ENCODE peak calls at places on chromosomes 12 and 14, in six cellular contexts. One of them, this sample, is unnamed.

GRCh38 chr14:37122288-37122687 is 50.1 kb downstream of the SLC25A21 start:
- DNase-seq in neural progenitor cell: no peak
- DNase-seq in foreskin keratinocyte: peak
- DNase-seq in colonic mucosa: no peak
- DNase-seq in effector memory CD4-positive, alpha-beta T cell: no peak
- DNase-seq in IMR-90: peak
- DNase-seq in this sample: no peak

GRCh38 chr12:23550753-23551152 is 398.7 kb downstream of the SOX5 start:
- DNase-seq in colonic mucosa: no peak
- DNase-seq in neural progenitor cell: no peak
- DNase-seq in foreskin keratinocyte: no peak
- DNase-seq in IMR-90: no peak
- DNase-seq in effector memory CD4-positive, alpha-beta T cell: no peak
- DNase-seq in this sample: no peak

GRCh38 chr12:56645201-56645716 is 525 bp downstream of the ATP5F1B start:
- DNase-seq in foreskin keratinocyte: no peak
- DNase-seq in neural progenitor cell: peak
- DNase-seq in effector memory CD4-positive, alpha-beta T cell: no peak
- DNase-seq in colonic mucosa: no peak
- DNase-seq in IMR-90: no peak
- DNase-seq in this sample: no peak

GRCh38 chr12:23719493-23719892 is 230.0 kb downstream of the SOX5 start:
- DNase-seq in IMR-90: no peak
- DNase-seq in neural progenitor cell: no peak
- DNase-seq in foreskin keratinocyte: no peak
- DNase-seq in colonic mucosa: no peak
- DNase-seq in effector memory CD4-positive, alpha-beta T cell: no peak
- DNase-seq in this sample: no peak

GRCh38 chr12:52006726-52007157 is at the start of gene TAMALIN:
- DNase-seq in colonic mucosa: peak
- DNase-seq in IMR-90: peak
- DNase-seq in neural progenitor cell: peak
- DNase-seq in effector memory CD4-positive, alpha-beta T cell: peak
- DNase-seq in foreskin keratinocyte: no peak
- DNase-seq in this sample: peak

GRCh38 chr14:97266653-97267052 is 469.5 kb downstream of the VRK1 start:
- DNase-seq in neural progenitor cell: no peak
- DNase-seq in colonic mucosa: no peak
- DNase-seq in IMR-90: no peak
- DNase-seq in foreskin keratinocyte: no peak
- DNase-seq in effector memory CD4-positive, alpha-beta T cell: no peak
- DNase-seq in this sample: no peak

GRCh38 chr12:20602671-20603402 is 92.3 kb upstream of the SLCO1C1 start:
- DNase-seq in colonic mucosa: no peak
- DNase-seq in IMR-90: peak
- DNase-seq in effector memory CD4-positive, alpha-beta T cell: no peak
- DNase-seq in neural progenitor cell: no peak
- DNase-seq in foreskin keratinocyte: no peak
- DNase-seq in this sample: no peak

GRCh38 chr12:101924647-101925046 is 47.3 kb downstream of the DRAM1 start:
- DNase-seq in effector memory CD4-positive, alpha-beta T cell: no peak
- DNase-seq in foreskin keratinocyte: no peak
- DNase-seq in IMR-90: peak
- DNase-seq in neural progenitor cell: no peak
- DNase-seq in colonic mucosa: no peak
- DNase-seq in this sample: no peak

GRCh38 chr14:91348861-91349465 is 68.7 kb downstream of the CCDC88C start:
- DNase-seq in colonic mucosa: no peak
- DNase-seq in foreskin keratinocyte: no peak
- DNase-seq in effector memory CD4-positive, alpha-beta T cell: no peak
- DNase-seq in neural progenitor cell: no peak
- DNase-seq in IMR-90: no peak
- DNase-seq in this sample: no peak

GRCh38 chr12:54418441-54419087 is 502 bp downstream of the ITGA5 start:
- DNase-seq in foreskin keratinocyte: no peak
- DNase-seq in colonic mucosa: no peak
- DNase-seq in neural progenitor cell: no peak
- DNase-seq in effector memory CD4-positive, alpha-beta T cell: no peak
- DNase-seq in IMR-90: no peak
- DNase-seq in this sample: no peak

GRCh38 chr12:89494411-89495231 is 30.0 kb downstream of the GALNT4 start:
- DNase-seq in IMR-90: peak
- DNase-seq in effector memory CD4-positive, alpha-beta T cell: no peak
- DNase-seq in foreskin keratinocyte: no peak
- DNase-seq in neural progenitor cell: no peak
- DNase-seq in colonic mucosa: no peak
- DNase-seq in this sample: no peak

GRCh38 chr14:34252227-34252626 is 209.8 kb downstream of the SPTSSA start:
- DNase-seq in foreskin keratinocyte: no peak
- DNase-seq in effector memory CD4-positive, alpha-beta T cell: no peak
- DNase-seq in IMR-90: no peak
- DNase-seq in neural progenitor cell: no peak
- DNase-seq in colonic mucosa: no peak
- DNase-seq in this sample: no peak

GRCh38 chr14:71532790-71533189 is 399.4 kb upstream of the RGS6 start:
- DNase-seq in colonic mucosa: no peak
- DNase-seq in neural progenitor cell: no peak
- DNase-seq in effector memory CD4-positive, alpha-beta T cell: no peak
- DNase-seq in foreskin keratinocyte: no peak
- DNase-seq in IMR-90: no peak
- DNase-seq in this sample: no peak

GRCh38 chr12:40688085-40688725 is 4.0 kb upstream of the CNTN1 start:
- DNase-seq in foreskin keratinocyte: no peak
- DNase-seq in neural progenitor cell: no peak
- DNase-seq in IMR-90: no peak
- DNase-seq in effector memory CD4-positive, alpha-beta T cell: no peak
- DNase-seq in colonic mucosa: no peak
- DNase-seq in this sample: peak

GRCh38 chr12:62629971-62630739 is 163.5 kb downstream of the MON2 start:
- DNase-seq in neural progenitor cell: no peak
- DNase-seq in effector memory CD4-positive, alpha-beta T cell: no peak
- DNase-seq in IMR-90: no peak
- DNase-seq in colonic mucosa: no peak
- DNase-seq in foreskin keratinocyte: no peak
- DNase-seq in this sample: no peak

GRCh38 chr12:116539361-116539771 is 19.8 kb upstream of the MAP1LC3B2 start:
- DNase-seq in colonic mucosa: no peak
- DNase-seq in IMR-90: peak
- DNase-seq in foreskin keratinocyte: no peak
- DNase-seq in neural progenitor cell: no peak
- DNase-seq in effector memory CD4-positive, alpha-beta T cell: no peak
- DNase-seq in this sample: no peak

GRCh38 chr14:68546839-68547238 is 246.0 kb downstream of the ZFP36L1 start:
- DNase-seq in foreskin keratinocyte: peak
- DNase-seq in effector memory CD4-positive, alpha-beta T cell: no peak
- DNase-seq in neural progenitor cell: no peak
- DNase-seq in colonic mucosa: no peak
- DNase-seq in IMR-90: peak
- DNase-seq in this sample: no peak

GRCh38 chr12:27975222-27976136 is 2.9 kb upstream of the PTHLH start:
- DNase-seq in foreskin keratinocyte: peak
- DNase-seq in neural progenitor cell: peak
- DNase-seq in IMR-90: peak
- DNase-seq in effector memory CD4-positive, alpha-beta T cell: no peak
- DNase-seq in colonic mucosa: no peak
- DNase-seq in this sample: no peak

GRCh38 chr14:101598159-101598558 is 36.9 kb downstream of the DIO3 start:
- DNase-seq in effector memory CD4-positive, alpha-beta T cell: no peak
- DNase-seq in colonic mucosa: peak
- DNase-seq in foreskin keratinocyte: no peak
- DNase-seq in IMR-90: no peak
- DNase-seq in neural progenitor cell: no peak
- DNase-seq in this sample: no peak

GRCh38 chr14:67345583-67345982 is 14.0 kb downstream of the ATP6V1D start:
- DNase-seq in foreskin keratinocyte: no peak
- DNase-seq in neural progenitor cell: no peak
- DNase-seq in IMR-90: no peak
- DNase-seq in colonic mucosa: no peak
- DNase-seq in effector memory CD4-positive, alpha-beta T cell: no peak
- DNase-seq in this sample: no peak

GRCh38 chr12:1995205-1995896 is 8.9 kb downstream of the DCP1B start:
- DNase-seq in effector memory CD4-positive, alpha-beta T cell: no peak
- DNase-seq in neural progenitor cell: no peak
- DNase-seq in foreskin keratinocyte: no peak
- DNase-seq in IMR-90: no peak
- DNase-seq in colonic mucosa: no peak
- DNase-seq in this sample: no peak

GRCh38 chr12:105574056-105574715 is 243.7 kb downstream of the C12orf75 start:
- DNase-seq in foreskin keratinocyte: peak
- DNase-seq in effector memory CD4-positive, alpha-beta T cell: no peak
- DNase-seq in colonic mucosa: no peak
- DNase-seq in neural progenitor cell: no peak
- DNase-seq in IMR-90: no peak
- DNase-seq in this sample: no peak

GRCh38 chr14:91829511-91829910 is 37.8 kb downstream of the TC2N start:
- DNase-seq in neural progenitor cell: no peak
- DNase-seq in IMR-90: no peak
- DNase-seq in foreskin keratinocyte: no peak
- DNase-seq in effector memory CD4-positive, alpha-beta T cell: no peak
- DNase-seq in colonic mucosa: no peak
- DNase-seq in this sample: no peak

GRCh38 chr14:65255583-65256443 is 153.5 kb upstream of the MAX start:
- DNase-seq in neural progenitor cell: peak
- DNase-seq in colonic mucosa: peak
- DNase-seq in foreskin keratinocyte: peak
- DNase-seq in IMR-90: no peak
- DNase-seq in effector memory CD4-positive, alpha-beta T cell: no peak
- DNase-seq in this sample: no peak
- H3K27ac ChIP-seq in neural progenitor cell: no peak
- H3K27ac ChIP-seq in colonic mucosa: peak
- H3K27ac ChIP-seq in foreskin keratinocyte: peak
- H3K27ac ChIP-seq in IMR-90: no peak
- H3K27ac ChIP-seq in effector memory CD4-positive, alpha-beta T cell: no peak
- H3K27ac ChIP-seq in this sample: no peak

DNA sequence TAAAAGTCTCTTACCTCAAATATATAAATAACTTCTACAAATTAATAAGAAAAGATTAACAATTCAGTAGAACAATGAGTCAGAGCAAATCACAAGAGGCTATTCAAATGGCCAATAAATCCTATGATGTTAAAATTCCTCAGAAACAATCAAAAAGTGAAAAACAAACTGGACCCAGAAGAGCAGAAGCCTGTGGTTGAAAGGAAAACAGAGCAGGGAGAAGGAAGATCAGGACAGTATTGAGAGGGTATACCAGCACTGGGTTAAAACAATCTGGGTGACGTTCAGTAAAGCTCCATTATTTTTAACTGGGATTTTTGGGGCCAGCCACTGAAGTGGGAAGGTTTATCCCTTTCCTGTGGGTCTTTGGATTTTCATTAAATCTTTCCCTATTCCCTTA is 39.7 kb upstream of the PCED1B start:
- DNase-seq in IMR-90: no peak
- DNase-seq in effector memory CD4-positive, alpha-beta T cell: no peak
- DNase-seq in neural progenitor cell: no peak
- DNase-seq in colonic mucosa: no peak
- DNase-seq in foreskin keratinocyte: no peak
- DNase-seq in this sample: no peak
- H3K27ac ChIP-seq in IMR-90: no peak
- H3K27ac ChIP-seq in effector memory CD4-positive, alpha-beta T cell: no peak
- H3K27ac ChIP-seq in neural progenitor cell: no peak
- H3K27ac ChIP-seq in colonic mucosa: no peak
- H3K27ac ChIP-seq in foreskin keratinocyte: no peak
- H3K27ac ChIP-seq in this sample: no peak

GRCh38 chr12:123050913-123051312 is 70.4 kb downstream of the ARL6IP4 start:
- DNase-seq in neural progenitor cell: no peak
- DNase-seq in effector memory CD4-positive, alpha-beta T cell: no peak
- DNase-seq in colonic mucosa: no peak
- DNase-seq in foreskin keratinocyte: no peak
- DNase-seq in IMR-90: no peak
- DNase-seq in this sample: no peak
- H3K27ac ChIP-seq in neural progenitor cell: no peak
- H3K27ac ChIP-seq in effector memory CD4-positive, alpha-beta T cell: no peak
- H3K27ac ChIP-seq in colonic mucosa: no peak
- H3K27ac ChIP-seq in foreskin keratinocyte: no peak
- H3K27ac ChIP-seq in IMR-90: no peak
- H3K27ac ChIP-seq in this sample: no peak

DNA sequence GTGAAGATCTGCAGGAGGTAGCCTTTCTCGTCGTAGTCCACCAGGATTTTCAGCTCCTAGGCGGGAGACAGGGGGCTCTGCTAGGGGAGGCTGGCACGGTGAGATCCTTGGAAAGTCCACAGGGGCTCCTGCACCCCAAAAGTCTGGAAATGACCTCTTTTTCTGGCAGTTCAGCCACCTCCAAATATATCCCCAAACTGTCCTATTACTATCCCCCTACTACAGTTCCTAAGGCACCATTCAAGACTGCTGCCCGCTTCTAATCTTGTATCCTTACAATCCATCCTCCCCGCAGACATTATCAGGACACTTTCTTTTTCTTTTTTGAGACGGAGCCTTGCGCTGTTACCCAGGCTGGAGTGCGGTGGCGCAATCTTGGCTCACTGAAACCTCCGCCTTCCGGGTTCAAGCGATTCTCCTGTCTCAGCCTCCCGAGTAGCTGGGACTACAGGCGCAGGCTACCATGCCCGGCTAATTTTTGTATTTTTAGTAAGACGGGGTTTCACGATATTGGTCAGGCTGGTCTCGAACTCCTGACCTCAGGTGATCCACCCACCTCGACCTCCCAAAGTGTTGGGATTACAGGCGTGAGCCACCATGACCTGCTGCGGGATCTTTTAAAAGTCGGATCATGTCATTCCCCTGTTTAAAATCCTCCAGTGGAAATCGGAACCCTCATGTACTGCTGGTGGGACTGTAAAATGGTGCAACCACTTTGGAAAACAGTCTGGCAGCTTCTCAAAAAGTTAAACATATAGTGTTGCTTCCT is 18.5 kb downstream of the HPD start:
- DNase-seq in IMR-90: no peak
- DNase-seq in colonic mucosa: no peak
- DNase-seq in neural progenitor cell: no peak
- DNase-seq in foreskin keratinocyte: no peak
- DNase-seq in effector memory CD4-positive, alpha-beta T cell: no peak
- DNase-seq in this sample: no peak
- H3K27ac ChIP-seq in IMR-90: peak
- H3K27ac ChIP-seq in colonic mucosa: peak
- H3K27ac ChIP-seq in neural progenitor cell: no peak
- H3K27ac ChIP-seq in foreskin keratinocyte: no peak
- H3K27ac ChIP-seq in effector memory CD4-positive, alpha-beta T cell: peak
- H3K27ac ChIP-seq in this sample: no peak

This sample was measured in caudate nucleus.